ENCODE peak calls at places on chromosomes 13 and 19, in four cellular contexts. T, D, G and O are unnamed samples.

GRCh38 chr13:46377554-46377953 is 9.5 kb downstream of the RUBCNL start:
- DNase-seq in T (no peak), D (no peak), G (no peak), O (no peak)

GRCh38 chr13:59924256-59924655 is 239.5 kb downstream of the DIAPH3 start:
- DNase-seq in T (no peak), D (no peak), G (no peak), O (no peak)

GRCh38 chr13:106532111-106532929 is 3.1 kb downstream of the EFNB2 start:
- DNase-seq in G (peak), D (peak), T (no peak), O (no peak)

GRCh38 chr19:2477732-2478191 is 1.8 kb downstream of the GADD45B start:
- DNase-seq in G (peak), T (peak), D (peak), O (no peak)

GRCh38 chr19:41001243-41001971 is 10.3 kb downstream of the CYP2B6 start:
- DNase-seq in D (peak), T (no peak), G (no peak), O (no peak)

GRCh38 chr13:44837250-44837649 is 152.0 kb downstream of the NUFIP1 start:
- DNase-seq in D (peak), G (peak), T (no peak), O (no peak)

GRCh38 chr19:16111909-16112752 is 442 bp downstream of the RAB8A start:
- DNase-seq in T (peak), G (no peak), D (no peak), O (no peak)

GRCh38 chr13:70964124-70964523 is 855.9 kb upstream of the KLHL1 start:
- DNase-seq in D (peak), T (no peak), G (peak), O (no peak)

GRCh38 chr19:737591-738093 is 13.3 kb upstream of the MISP start:
- DNase-seq in D (peak), T (peak), G (peak), O (peak)

GRCh38 chr13:42041017-42041683 is 7.3 kb upstream of the DGKH start:
- DNase-seq in D (peak), T (peak), G (peak), O (no peak)

GRCh38 chr13:39684531-39685137 is 29.2 kb downstream of the COG6 start:
- DNase-seq in G (peak), D (peak), T (no peak), O (no peak)

GRCh38 chr19:3516675-3517207 is 10.6 kb downstream of the FZR1 start:
- DNase-seq in D (peak), T (peak), G (no peak), O (no peak)

GRCh38 chr19:47032171-47032811 is 12.7 kb downstream of the NPAS1 start:
- DNase-seq in T (peak), D (peak), G (peak), O (peak)

GRCh38 chr13:108437496-108437895 is 168.0 kb downstream of the TNFSF13B start:
- DNase-seq in D (no peak), G (no peak), T (no peak), O (no peak)

GRCh38 chr13:57409121-57409520 is 222.4 kb upstream of the PCDH17 start:
- DNase-seq in D (no peak), T (no peak), G (no peak), O (no peak)

GRCh38 chr19:36246006-36246391 is 31.1 kb downstream of the ZNF146 start:
- DNase-seq in T (no peak), D (no peak), G (no peak), O (no peak)

GRCh38 chr19:43372462-43372861 is 19.0 kb downstream of the CD177 start:
- DNase-seq in D (no peak), G (no peak), T (no peak), O (no peak)

GRCh38 chr13:51804295-51805172 is 571 bp upstream of the DHRS12 start:
- DNase-seq in D (no peak), G (no peak), T (peak), O (no peak)

GRCh38 chr13:110233682-110234280 is 73.2 kb downstream of the COL4A1 start:
- DNase-seq in G (peak), D (no peak), T (no peak), O (no peak)

GRCh38 chr13:21282065-21282464 is 105.6 kb downstream of the MRPL57 start:
- DNase-seq in G (no peak), T (no peak), D (no peak), O (no peak)

GRCh38 chr13:97781891-97782305 is 171.6 kb upstream of the IPO5 start:
- DNase-seq in D (peak), T (no peak), G (no peak), O (no peak)

GRCh38 chr19:22137791-22138190 is 59.0 kb downstream of the ZNF676 start:
- DNase-seq in G (no peak), T (no peak), D (no peak), O (no peak)

GRCh38 chr13:45714170-45714569 is 12.1 kb downstream of the CBY2 start:
- DNase-seq in G (no peak), T (no peak), D (no peak), O (no peak)

GRCh38 chr13:30346159-30346788 is 38.9 kb upstream of the KATNAL1 start:
- DNase-seq in D (no peak), G (no peak), T (peak), O (no peak)

GRCh38 chr19:6092329-6093286 is 17.7 kb downstream of the RFX2 start:
- DNase-seq in G (peak), T (no peak), D (peak), O (peak)

GRCh38 chr13:110305949-110306339 is 1.0 kb downstream of the COL4A1 start:
- DNase-seq in D (peak), G (peak), T (no peak), O (no peak)

GRCh38 chr19:46639356-46640061 is 3.5 kb upstream of the GNG8 start:
- DNase-seq in G (no peak), T (peak), D (no peak), O (no peak)

GRCh38 chr13:101614491-101614890 is 162.0 kb downstream of the ITGBL1 start:
- DNase-seq in G (no peak), D (no peak), T (no peak), O (no peak)

GRCh38 chr13:26971990-26972888 is 199.4 kb downstream of the USP12 start:
- DNase-seq in T (peak), D (peak), G (no peak), O (no peak)

GRCh38 chr13:113489549-113490495 is 689 bp downstream of the DCUN1D2 start:
- DNase-seq in G (peak), D (peak), T (peak), O (no peak)

GRCh38 chr13:37175996-37176395 is 70.5 kb upstream of the CSNK1A1L start:
- DNase-seq in T (no peak), D (peak), G (peak), O (no peak)

GRCh38 chr13:34671136-34671535 is 270.9 kb upstream of the NBEA start:
- DNase-seq in D (no peak), G (no peak), T (no peak), O (no peak)

DNA sequence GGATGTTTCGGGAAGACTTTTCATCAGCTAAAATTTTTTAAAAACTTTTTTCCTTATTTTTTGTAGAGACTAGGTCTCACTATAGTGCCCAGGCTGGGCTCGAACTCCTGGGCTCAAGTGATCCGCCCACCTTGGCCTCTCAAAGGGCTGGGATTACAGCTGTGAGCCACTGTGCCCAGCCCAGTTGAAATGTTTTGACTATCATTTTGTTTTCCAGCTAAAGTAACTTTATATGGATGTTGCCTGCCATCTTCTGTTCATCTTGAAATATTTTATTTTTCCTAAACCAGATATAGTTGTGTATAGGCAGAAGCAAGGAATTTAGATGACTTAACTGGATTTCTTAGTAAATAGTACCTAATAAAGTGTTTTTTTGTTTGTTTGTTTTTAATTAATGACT is 7.0 kb downstream of the CAB39L start:
- DNase-seq in D (peak), T (no peak), G (no peak), O (no peak)
- TF ChIP-seq CTCF in D (peak), T (no peak), G (no peak), O (peak)

DNA sequence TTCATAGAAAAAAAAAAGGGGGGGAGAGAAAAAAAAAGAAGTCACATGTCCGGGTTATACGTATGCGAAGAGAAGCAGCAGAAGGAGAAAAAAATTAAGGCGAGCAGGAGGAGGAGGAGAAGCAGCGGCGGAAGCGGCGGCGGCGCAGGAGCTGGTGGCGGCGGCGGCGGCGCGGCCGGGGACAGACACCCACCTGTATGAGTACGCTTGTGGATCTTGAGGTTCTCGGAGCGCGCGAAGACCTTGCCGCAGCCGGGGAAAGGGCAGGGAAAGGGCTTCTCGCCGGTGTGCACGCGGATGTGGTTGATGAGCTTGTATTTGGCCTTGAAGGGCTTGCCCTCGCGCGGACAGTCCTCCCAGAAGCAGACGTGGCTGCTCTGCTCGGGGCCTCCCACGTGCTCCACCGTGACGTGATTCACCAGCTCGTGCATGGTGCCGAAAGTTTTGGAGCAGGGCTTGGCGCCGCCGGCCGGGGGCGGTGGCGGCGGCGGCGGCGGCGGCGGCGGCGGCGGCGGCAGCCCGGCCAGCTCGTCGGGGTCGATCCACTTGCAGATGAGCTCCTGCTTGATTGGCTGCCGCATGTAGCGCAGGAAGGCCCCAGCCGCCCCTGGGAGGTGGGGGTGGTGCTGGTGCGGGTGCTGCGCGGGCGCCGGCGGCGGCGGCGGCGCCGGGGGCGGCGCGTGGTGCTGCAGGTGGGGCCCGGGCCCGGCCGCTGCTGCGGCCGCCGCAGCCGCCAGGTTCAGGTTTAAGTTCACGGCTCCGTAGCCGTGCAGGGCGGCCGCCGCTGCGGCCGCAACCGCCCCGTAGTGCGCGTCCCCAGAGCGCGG is 1.4 kb downstream of the ZIC5 start:
- DNase-seq in D (no peak), G (no peak), T (peak), O (peak)
- TF ChIP-seq CTCF in D (no peak), G (no peak), T (no peak), O (no peak)

GRCh38 chr13:77373541-77373940 is 46.6 kb upstream of the MYCBP2 start:
- DNase-seq in D (no peak), T (no peak), G (no peak), O (no peak)
- TF ChIP-seq CTCF in D (no peak), T (no peak), G (no peak), O (no peak)

GRCh38 chr19:58380037-58380735 is 644 bp downstream of the ZNF837 start:
- DNase-seq in T (peak), D (no peak), G (no peak), O (no peak)
- TF ChIP-seq CTCF in T (no peak), D (no peak), G (no peak), O (no peak)

GRCh38 chr19:54011507-54012211 is 20.2 kb downstream of the CACNG6 start:
- DNase-seq in T (no peak), G (no peak), D (no peak), O (no peak)
- TF ChIP-seq CTCF in T (no peak), G (no peak), D (no peak), O (no peak)

GRCh38 chr19:7494416-7495098 is 5.7 kb upstream of the PEX11G start:
- DNase-seq in D (no peak), T (no peak), G (no peak), O (no peak)
- TF ChIP-seq CTCF in D (no peak), T (no peak), G (no peak), O (no peak)

GRCh38 chr19:13825489-13826475 is 30.5 kb downstream of the ZSWIM4 start:
- DNase-seq in G (no peak), T (no peak), D (peak), O (no peak)
- TF ChIP-seq CTCF in G (no peak), T (peak), D (no peak), O (no peak)

GRCh38 chr19:9885077-9885552 is 50.0 kb downstream of the PIN1 start:
- DNase-seq in D (peak), G (no peak), T (no peak), O (no peak)
- TF ChIP-seq CTCF in D (peak), G (no peak), T (no peak), O (peak)